ENCODE peak calls at places on chromosomes 2 and 18, in four cellular contexts. One of them, this sample, is unnamed.

GRCh38 chr2:27016801-27017325 is 15.9 kb upstream of the TMEM214 start:
- DNase-seq in heart right ventricle: no peak
- DNase-seq in OCI-LY7: peak; percentile 71
- DNase-seq in fibroblast of pulmonary artery: peak; percentile 86
- DNase-seq in this sample: peak; percentile 71

GRCh38 chr2:236659758-236660150 is 90.1 kb downstream of the ACKR3 start:
- DNase-seq in fibroblast of pulmonary artery: peak; percentile 17
- DNase-seq in heart right ventricle: no peak
- DNase-seq in OCI-LY7: no peak
- DNase-seq in this sample: no peak

GRCh38 chr2:101809656-101810055 is 112.1 kb downstream of the MAP4K4 start:
- DNase-seq in OCI-LY7: peak; percentile 16
- DNase-seq in fibroblast of pulmonary artery: no peak
- DNase-seq in heart right ventricle: no peak
- DNase-seq in this sample: no peak

GRCh38 chr18:36942264-36942663 is 113.3 kb downstream of the KIAA1328 start:
- DNase-seq in heart right ventricle: no peak
- DNase-seq in OCI-LY7: peak; percentile 16
- DNase-seq in fibroblast of pulmonary artery: peak; percentile 71
- DNase-seq in this sample: peak; percentile 59

GRCh38 chr2:130884503-130884902 is 47.8 kb downstream of the ARHGEF4 start:
- DNase-seq in fibroblast of pulmonary artery: no peak
- DNase-seq in heart right ventricle: no peak
- DNase-seq in OCI-LY7: no peak
- DNase-seq in this sample: no peak

GRCh38 chr18:44589709-44590108 is 91.0 kb upstream of the SETBP1 start:
- DNase-seq in heart right ventricle: no peak
- DNase-seq in fibroblast of pulmonary artery: peak; percentile 56
- DNase-seq in OCI-LY7: no peak
- DNase-seq in this sample: no peak

GRCh38 chr2:195121341-195121740 is 535.7 kb upstream of the SLC39A10 start:
- DNase-seq in fibroblast of pulmonary artery: no peak
- DNase-seq in OCI-LY7: no peak
- DNase-seq in heart right ventricle: no peak
- DNase-seq in this sample: no peak

GRCh38 chr2:11438555-11439080 is 27.3 kb downstream of the E2F6 start:
- DNase-seq in heart right ventricle: no peak
- DNase-seq in fibroblast of pulmonary artery: no peak
- DNase-seq in OCI-LY7: no peak
- DNase-seq in this sample: no peak

GRCh38 chr2:88692187-88692586 is 714 bp downstream of the RPIA start:
- DNase-seq in fibroblast of pulmonary artery: peak; percentile 17
- DNase-seq in heart right ventricle: peak; percentile 13
- DNase-seq in OCI-LY7: peak; percentile 69
- DNase-seq in this sample: peak; percentile 43

GRCh38 chr2:96685592-96686459 is 43.3 kb downstream of the FER1L5 start:
- DNase-seq in heart right ventricle: no peak
- DNase-seq in fibroblast of pulmonary artery: peak; percentile 39
- DNase-seq in OCI-LY7: no peak
- DNase-seq in this sample: no peak

GRCh38 chr2:121015971-121016485 is 269.0 kb downstream of the TFCP2L1 start:
- DNase-seq in heart right ventricle: no peak
- DNase-seq in fibroblast of pulmonary artery: no peak
- DNase-seq in OCI-LY7: no peak
- DNase-seq in this sample: no peak

GRCh38 chr2:160353166-160353565 is 140.4 kb downstream of the RBMS1 start:
- DNase-seq in heart right ventricle: no peak
- DNase-seq in OCI-LY7: peak; percentile 33
- DNase-seq in fibroblast of pulmonary artery: no peak
- DNase-seq in this sample: no peak

GRCh38 chr2:238585836-238586821 is 159.4 kb downstream of the ASB1 start:
- DNase-seq in OCI-LY7: no peak
- DNase-seq in fibroblast of pulmonary artery: no peak
- DNase-seq in heart right ventricle: no peak
- DNase-seq in this sample: no peak

GRCh38 chr2:3100386-3100785 is 277.2 kb downstream of the EIPR1 start:
- DNase-seq in fibroblast of pulmonary artery: no peak
- DNase-seq in OCI-LY7: no peak
- DNase-seq in heart right ventricle: no peak
- DNase-seq in this sample: peak; percentile 7

GRCh38 chr2:106562826-106563594 is 75.8 kb downstream of the CD8B2 start:
- DNase-seq in OCI-LY7: no peak
- DNase-seq in heart right ventricle: no peak
- DNase-seq in fibroblast of pulmonary artery: no peak
- DNase-seq in this sample: no peak
- TF ChIP-seq CTCF in OCI-LY7: no peak
- TF ChIP-seq CTCF in heart right ventricle: peak; percentile 10
- TF ChIP-seq CTCF in fibroblast of pulmonary artery: peak; percentile 19
- TF ChIP-seq CTCF in this sample: no peak

DNA sequence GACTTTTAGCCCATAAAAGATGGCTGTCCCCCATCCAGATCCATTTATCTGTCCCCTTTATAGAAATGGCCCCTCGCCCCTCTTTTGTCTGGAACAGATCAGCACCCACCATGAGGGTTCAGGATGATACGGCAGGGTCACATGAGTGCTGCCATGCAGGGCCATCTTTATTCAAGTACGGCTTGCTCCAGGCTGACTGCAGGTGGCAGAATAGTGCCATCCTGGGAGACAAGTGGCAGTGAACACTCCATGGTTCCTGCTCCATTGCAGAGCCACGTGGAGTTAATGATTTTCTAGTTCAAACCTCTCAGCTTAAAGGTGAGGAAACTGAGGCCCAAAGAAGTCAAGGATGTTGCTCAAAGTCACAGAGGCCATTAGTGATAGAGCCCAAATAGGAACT is 180.6 kb downstream of the CLIP4 start:
- DNase-seq in OCI-LY7: no peak
- DNase-seq in heart right ventricle: no peak
- DNase-seq in fibroblast of pulmonary artery: peak; percentile 7
- DNase-seq in this sample: no peak
- TF ChIP-seq CTCF in OCI-LY7: peak; percentile 47
- TF ChIP-seq CTCF in heart right ventricle: peak; percentile 27
- TF ChIP-seq CTCF in fibroblast of pulmonary artery: peak; percentile 2
- TF ChIP-seq CTCF in this sample: no peak

GRCh38 chr18:60066576-60066975 is 166.8 kb downstream of the PMAIP1 start:
- DNase-seq in heart right ventricle: no peak
- DNase-seq in OCI-LY7: no peak
- DNase-seq in fibroblast of pulmonary artery: no peak
- DNase-seq in this sample: no peak

GRCh38 chr18:60070631-60071030 is 170.8 kb downstream of the PMAIP1 start:
- DNase-seq in fibroblast of pulmonary artery: no peak
- DNase-seq in heart right ventricle: no peak
- DNase-seq in OCI-LY7: no peak
- DNase-seq in this sample: no peak

GRCh38 chr18:60064271-60064670 is 164.5 kb downstream of the PMAIP1 start:
- DNase-seq in fibroblast of pulmonary artery: no peak
- DNase-seq in heart right ventricle: no peak
- DNase-seq in OCI-LY7: no peak
- DNase-seq in this sample: no peak

GRCh38 chr18:60067426-60068210 is 167.8 kb downstream of the PMAIP1 start:
- DNase-seq in fibroblast of pulmonary artery: no peak
- DNase-seq in heart right ventricle: no peak
- DNase-seq in OCI-LY7: no peak
- DNase-seq in this sample: no peak

GRCh38 chr18:60069145-60069544 is 169.3 kb downstream of the PMAIP1 start:
- DNase-seq in heart right ventricle: no peak
- DNase-seq in fibroblast of pulmonary artery: no peak
- DNase-seq in OCI-LY7: no peak
- DNase-seq in this sample: no peak
- TF ChIP-seq CTCF in heart right ventricle: no peak
- TF ChIP-seq CTCF in fibroblast of pulmonary artery: peak; percentile 28
- TF ChIP-seq CTCF in OCI-LY7: peak; percentile 39
- TF ChIP-seq CTCF in this sample: no peak

DNA sequence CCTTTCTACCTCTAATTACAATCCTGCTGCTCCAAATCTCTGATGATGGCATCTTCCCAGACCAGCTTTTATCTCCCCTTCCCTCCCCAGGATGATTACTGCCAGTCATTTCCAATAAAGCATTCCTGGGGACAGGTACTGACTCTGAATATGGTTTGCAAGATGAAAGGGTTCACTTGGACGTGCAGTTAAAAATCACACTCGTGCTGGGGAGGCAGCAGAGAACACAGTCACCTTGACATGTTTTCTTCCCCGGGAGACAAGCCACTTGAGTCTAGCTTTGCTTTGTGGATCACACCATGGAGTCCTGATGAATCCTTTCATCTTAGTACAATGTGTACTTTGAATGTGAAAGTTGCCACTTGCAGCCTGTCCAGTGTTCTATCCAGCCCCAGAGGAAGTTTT is 175.0 kb downstream of the ALPK2 start:
- DNase-seq in OCI-LY7: no peak
- DNase-seq in fibroblast of pulmonary artery: no peak
- DNase-seq in heart right ventricle: no peak
- DNase-seq in this sample: no peak
- TF ChIP-seq CTCF in OCI-LY7: no peak
- TF ChIP-seq CTCF in fibroblast of pulmonary artery: no peak
- TF ChIP-seq CTCF in heart right ventricle: no peak
- TF ChIP-seq CTCF in this sample: no peak

GRCh38 chr2:33496150-33496549 is 19.7 kb downstream of the RASGRP3 start:
- DNase-seq in heart right ventricle: no peak
- DNase-seq in fibroblast of pulmonary artery: no peak
- DNase-seq in OCI-LY7: no peak
- DNase-seq in this sample: no peak

GRCh38 chr2:33495683-33496082 is 19.2 kb downstream of the RASGRP3 start:
- DNase-seq in fibroblast of pulmonary artery: no peak
- DNase-seq in OCI-LY7: no peak
- DNase-seq in heart right ventricle: no peak
- DNase-seq in this sample: no peak

GRCh38 chr2:33497177-33497787 is 20.8 kb downstream of the RASGRP3 start:
- DNase-seq in fibroblast of pulmonary artery: peak; percentile 26
- DNase-seq in OCI-LY7: no peak
- DNase-seq in heart right ventricle: no peak
- DNase-seq in this sample: peak; percentile 47

GRCh38 chr2:33494155-33494779 is 17.8 kb downstream of the RASGRP3 start:
- DNase-seq in fibroblast of pulmonary artery: no peak
- DNase-seq in OCI-LY7: no peak
- DNase-seq in heart right ventricle: no peak
- DNase-seq in this sample: no peak

DNA sequence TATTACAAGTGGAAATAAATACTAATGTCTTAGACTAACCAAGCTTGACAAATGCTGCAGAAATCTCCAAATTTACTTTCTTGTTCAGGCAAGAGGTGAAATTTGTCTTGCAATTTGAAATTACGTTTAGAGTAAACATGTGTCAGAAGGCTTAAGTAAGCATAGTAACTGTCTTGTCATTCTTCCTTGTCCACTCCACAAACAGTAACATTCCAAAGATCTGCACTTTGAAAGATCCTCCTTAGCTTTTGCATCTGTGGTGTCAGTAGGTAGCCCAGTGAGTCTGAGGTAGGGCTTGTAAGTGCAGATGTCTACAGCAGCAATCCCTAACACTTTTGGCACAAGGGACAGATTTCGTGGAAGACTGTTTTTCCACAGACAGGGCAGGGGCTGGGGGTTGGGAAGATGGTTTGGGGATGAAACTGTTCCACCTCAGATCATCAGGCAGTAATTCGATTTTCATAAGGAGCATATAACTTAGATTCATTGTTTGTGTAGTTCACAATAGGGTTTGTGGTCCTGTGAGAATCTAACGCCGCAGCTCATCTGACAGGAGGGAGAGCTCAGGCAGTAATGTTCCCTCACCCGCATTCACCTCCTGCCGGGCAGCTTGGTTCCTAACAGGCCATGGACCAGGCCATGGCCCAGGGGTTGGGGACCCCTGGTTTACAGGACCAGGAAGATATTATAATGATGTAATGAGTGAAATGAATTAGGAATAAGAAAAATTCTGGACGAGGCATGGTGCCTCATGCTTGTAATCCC is 18.6 kb downstream of the RASGRP3 start:
- DNase-seq in heart right ventricle: no peak
- DNase-seq in fibroblast of pulmonary artery: no peak
- DNase-seq in OCI-LY7: no peak
- DNase-seq in this sample: no peak
- TF ChIP-seq CTCF in heart right ventricle: no peak
- TF ChIP-seq CTCF in fibroblast of pulmonary artery: no peak
- TF ChIP-seq CTCF in OCI-LY7: no peak
- TF ChIP-seq CTCF in this sample: no peak

This sample was measured in GM13977.